ENCODE peak calls at places on chromosomes 6 and 20, in four cellular contexts. One of them, this sample, is unnamed.

GRCh38 chr6:324116-324728 is 31.9 kb downstream of the DUSP22 start:
- DNase-seq in H1: no peak
- DNase-seq in IMR-90: no peak
- DNase-seq in H9: no peak
- DNase-seq in this sample: no peak

GRCh38 chr20:49278817-49279676 is 1.2 kb upstream of the ZNFX1 start:
- DNase-seq in H1: no peak
- DNase-seq in IMR-90: no peak
- DNase-seq in H9: no peak
- DNase-seq in this sample: peak

GRCh38 chr20:46394872-46395470 is 11.4 kb downstream of the ELMO2 start:
- DNase-seq in H1: no peak
- DNase-seq in IMR-90: no peak
- DNase-seq in H9: no peak
- DNase-seq in this sample: no peak

GRCh38 chr6:169397684-169398083 is 144.0 kb upstream of the THBS2 start:
- DNase-seq in H1: no peak
- DNase-seq in IMR-90: no peak
- DNase-seq in H9: no peak
- DNase-seq in this sample: no peak

GRCh38 chr20:33821270-33821836 is 10.2 kb downstream of the CHMP4B start:
- DNase-seq in H1: no peak
- DNase-seq in IMR-90: no peak
- DNase-seq in H9: no peak
- DNase-seq in this sample: peak

GRCh38 chr6:96450760-96451116 is 70.9 kb upstream of the UFL1 start:
- DNase-seq in H1: no peak
- DNase-seq in IMR-90: no peak
- DNase-seq in H9: no peak
- DNase-seq in this sample: no peak

GRCh38 chr6:2990179-2990931 is 9.3 kb upstream of the NQO2 start:
- DNase-seq in H1: no peak
- DNase-seq in IMR-90: no peak
- DNase-seq in H9: no peak
- DNase-seq in this sample: peak

GRCh38 chr6:151808331-151809241 is 1.1 kb downstream of the ESR1 start:
- DNase-seq in H1: peak
- DNase-seq in IMR-90: no peak
- DNase-seq in H9: peak
- DNase-seq in this sample: peak

GRCh38 chr6:110875548-110876169 is 1.1 kb downstream of the AMD1 start:
- DNase-seq in H1: peak
- DNase-seq in IMR-90: no peak
- DNase-seq in H9: no peak
- DNase-seq in this sample: peak

GRCh38 chr20:62795023-62795761 is 1.1 kb upstream of the MRGBP start:
- DNase-seq in H1: peak
- DNase-seq in IMR-90: peak
- DNase-seq in H9: peak
- DNase-seq in this sample: peak

GRCh38 chr20:53099851-53100250 is 127.7 kb downstream of the TSHZ2 start:
- DNase-seq in H1: no peak
- DNase-seq in IMR-90: no peak
- DNase-seq in H9: no peak
- DNase-seq in this sample: no peak

GRCh38 chr6:109441069-109441816 is 719 bp downstream of the SMPD2 start:
- DNase-seq in H1: peak
- DNase-seq in IMR-90: peak
- DNase-seq in H9: peak
- DNase-seq in this sample: peak

GRCh38 chr20:47016068-47016664 is 121.5 kb downstream of the EYA2 start:
- DNase-seq in H1: no peak
- DNase-seq in IMR-90: no peak
- DNase-seq in H9: no peak
- DNase-seq in this sample: no peak

GRCh38 chr6:152338335-152339125 is 298.6 kb downstream of the SYNE1 start:
- DNase-seq in H1: peak
- DNase-seq in IMR-90: peak
- DNase-seq in H9: peak
- DNase-seq in this sample: peak

GRCh38 chr20:57713505-57713903 is 3.7 kb upstream of the PMEPA1 start:
- DNase-seq in H1: no peak
- DNase-seq in IMR-90: no peak
- DNase-seq in H9: no peak
- DNase-seq in this sample: no peak

GRCh38 chr6:134295953-134296553 is 21.9 kb downstream of the SGK1 start:
- DNase-seq in H1: no peak
- DNase-seq in IMR-90: peak
- DNase-seq in H9: no peak
- DNase-seq in this sample: peak

GRCh38 chr20:6994452-6994851 is 227.0 kb downstream of the BMP2 start:
- DNase-seq in H1: no peak
- DNase-seq in IMR-90: no peak
- DNase-seq in H9: no peak
- DNase-seq in this sample: no peak

GRCh38 chr6:94362061-94362864 is 942.9 kb upstream of the EPHA7 start:
- DNase-seq in H1: no peak
- DNase-seq in IMR-90: no peak
- DNase-seq in H9: no peak
- DNase-seq in this sample: no peak

GRCh38 chr6:41976794-41977484 is 35.3 kb upstream of the CCND3 start:
- DNase-seq in H1: no peak
- DNase-seq in IMR-90: peak
- DNase-seq in H9: no peak
- DNase-seq in this sample: no peak

GRCh38 chr6:142883011-142883410 is 62.0 kb downstream of the HIVEP2 start:
- DNase-seq in H1: no peak
- DNase-seq in IMR-90: peak
- DNase-seq in H9: no peak
- DNase-seq in this sample: peak

GRCh38 chr20:51185277-51185676 is 162.4 kb upstream of the KCNG1 start:
- DNase-seq in H1: no peak
- DNase-seq in IMR-90: no peak
- DNase-seq in H9: no peak
- DNase-seq in this sample: peak

GRCh38 chr6:156963712-156964700 is 186.8 kb downstream of the ARID1B start:
- DNase-seq in H1: no peak
- DNase-seq in IMR-90: peak
- DNase-seq in H9: no peak
- DNase-seq in this sample: peak

GRCh38 chr6:119862719-119863118 is 513.2 kb upstream of the MAN1A1 start:
- DNase-seq in H1: no peak
- DNase-seq in IMR-90: no peak
- DNase-seq in H9: no peak
- DNase-seq in this sample: no peak

GRCh38 chr6:48757661-48758060 is 646.7 kb upstream of the PTCHD4 start:
- DNase-seq in H1: no peak
- DNase-seq in IMR-90: no peak
- DNase-seq in H9: no peak
- DNase-seq in this sample: no peak

GRCh38 chr20:62202083-62202395 is 18.0 kb downstream of the HRH3 start:
- DNase-seq in H1: no peak
- DNase-seq in IMR-90: peak
- DNase-seq in H9: no peak
- DNase-seq in this sample: no peak

GRCh38 chr20:32649697-32650471 is 23.9 kb downstream of the C20orf203 start:
- DNase-seq in H1: no peak
- DNase-seq in IMR-90: no peak
- DNase-seq in H9: no peak
- DNase-seq in this sample: no peak

GRCh38 chr6:95266537-95267258 is 310.6 kb upstream of the MANEA start:
- DNase-seq in H1: no peak
- DNase-seq in IMR-90: no peak
- DNase-seq in H9: no peak
- DNase-seq in this sample: peak

GRCh38 chr6:166005401-166005845 is 162.2 kb downstream of the TBXT start:
- DNase-seq in H1: no peak
- DNase-seq in IMR-90: peak
- DNase-seq in H9: no peak
- DNase-seq in this sample: no peak

GRCh38 chr20:48858075-48858790 is 30.4 kb upstream of the PREX1 start:
- DNase-seq in H1: no peak
- DNase-seq in IMR-90: no peak
- DNase-seq in H9: no peak
- DNase-seq in this sample: peak

GRCh38 chr6:142856857-142857608 is 87.9 kb downstream of the HIVEP2 start:
- DNase-seq in H1: no peak
- DNase-seq in IMR-90: no peak
- DNase-seq in H9: no peak
- DNase-seq in this sample: no peak

GRCh38 chr20:5078399-5078958 is 41.3 kb downstream of the PCNA start:
- DNase-seq in H1: no peak
- DNase-seq in IMR-90: peak
- DNase-seq in H9: no peak
- DNase-seq in this sample: no peak

GRCh38 chr6:2665169-2666070 is 85.3 kb downstream of the MYLK4 start:
- DNase-seq in H1: no peak
- DNase-seq in IMR-90: peak
- DNase-seq in H9: no peak
- DNase-seq in this sample: no peak

GRCh38 chr6:145276746-145277145 is 458.6 kb downstream of the EPM2A start:
- DNase-seq in H1: no peak
- DNase-seq in IMR-90: peak
- DNase-seq in H9: no peak
- DNase-seq in this sample: no peak

DNA sequence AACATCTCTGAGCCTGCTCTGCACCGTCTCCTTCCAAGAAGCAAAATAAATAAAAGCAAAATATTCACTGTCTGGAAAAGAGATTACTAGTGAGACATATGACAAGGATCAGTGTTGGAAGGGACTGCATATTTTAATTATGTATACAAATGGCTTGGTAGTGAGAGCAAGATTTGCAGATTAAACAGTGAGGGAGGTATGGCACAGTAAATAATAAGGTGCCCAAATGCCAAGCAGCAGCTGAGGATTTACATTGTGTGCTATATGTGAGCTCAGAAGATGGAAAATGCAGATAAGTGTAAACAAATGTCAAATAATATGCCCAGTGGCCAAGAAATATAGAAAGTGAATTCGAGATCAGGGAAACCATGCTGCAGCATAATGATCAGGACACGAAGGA is 173.8 kb upstream of the NRSN1 start:
- DNase-seq in H1: no peak
- DNase-seq in IMR-90: no peak
- DNase-seq in H9: no peak
- DNase-seq in this sample: no peak
- H3K56ac ChIP-seq in H1: no peak
- H3K56ac ChIP-seq in IMR-90: no peak
- H3K56ac ChIP-seq in H9: no peak
- H3K56ac ChIP-seq in this sample: no peak

DNA sequence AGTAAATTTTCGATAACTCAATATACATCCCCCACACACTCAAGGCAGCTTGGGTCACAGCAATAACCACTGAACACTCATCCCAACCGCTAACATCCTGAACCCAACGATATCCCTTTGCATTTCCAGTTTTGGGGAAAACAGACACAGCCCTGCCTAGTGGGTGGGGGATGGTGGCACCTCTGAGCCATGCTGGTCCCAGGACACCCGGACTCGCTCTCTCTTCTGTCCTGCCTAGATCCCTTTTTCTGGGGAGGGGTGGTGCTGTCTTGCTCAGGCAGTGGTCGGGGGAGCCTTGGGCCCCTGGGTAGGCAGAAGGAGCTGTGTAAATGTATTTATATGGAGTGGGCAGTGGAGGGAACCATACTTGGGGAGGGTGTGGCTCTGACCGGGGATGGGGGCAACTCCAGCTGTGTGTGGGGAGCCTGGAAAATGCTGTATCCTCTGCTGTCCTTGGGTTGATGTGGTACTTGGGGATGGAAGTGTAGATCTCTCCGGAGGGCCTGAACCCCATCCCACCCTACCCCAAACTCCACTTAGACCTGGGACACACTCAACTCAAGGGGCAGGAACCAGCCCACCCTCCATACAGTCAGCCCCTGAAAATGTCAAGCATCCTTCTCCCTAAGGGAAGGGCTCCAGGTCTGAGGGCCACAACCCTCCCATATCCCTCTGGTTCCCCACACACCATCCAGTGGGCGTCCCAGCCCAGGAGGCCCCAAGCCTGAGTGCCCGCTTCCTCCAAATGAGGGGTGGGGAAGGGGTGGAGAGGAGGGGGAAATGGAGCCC is 23.7 kb upstream of the SLC22A7 start:
- DNase-seq in H1: no peak
- DNase-seq in IMR-90: no peak
- DNase-seq in H9: no peak
- DNase-seq in this sample: no peak
- H3K56ac ChIP-seq in H1: no peak
- H3K56ac ChIP-seq in IMR-90: no peak
- H3K56ac ChIP-seq in H9: no peak
- H3K56ac ChIP-seq in this sample: no peak

DNA sequence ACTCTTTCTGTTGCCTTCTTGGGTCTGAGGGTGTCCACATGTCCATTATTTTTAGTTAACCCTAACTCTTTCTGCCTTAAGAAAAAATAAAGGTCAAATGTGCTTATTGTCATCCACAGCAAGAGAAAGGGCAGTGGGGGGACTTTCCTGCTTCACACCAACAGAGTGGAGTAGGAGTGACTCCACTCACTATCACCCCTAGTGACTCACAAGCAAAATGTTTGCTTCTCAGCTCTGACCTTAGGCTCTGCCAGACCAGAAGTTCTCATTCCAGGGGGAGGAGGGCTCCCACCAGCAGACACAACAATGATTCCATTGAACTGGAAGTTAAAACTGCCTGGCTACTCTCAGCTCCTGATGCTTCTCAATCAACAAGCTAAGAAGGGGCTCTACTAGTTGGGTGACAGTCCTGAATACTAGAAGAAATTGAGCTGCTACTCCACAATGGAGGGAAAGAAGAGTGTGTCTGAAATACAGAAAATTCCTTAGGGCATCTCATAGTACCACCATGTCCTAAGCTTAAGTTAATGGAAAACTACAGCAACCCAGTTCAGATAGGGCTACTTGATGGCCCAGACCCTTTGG is 83.9 kb upstream of the AFDN start:
- DNase-seq in H1: no peak
- DNase-seq in IMR-90: no peak
- DNase-seq in H9: no peak
- DNase-seq in this sample: peak
- H3K56ac ChIP-seq in H1: no peak
- H3K56ac ChIP-seq in IMR-90: no peak
- H3K56ac ChIP-seq in H9: no peak
- H3K56ac ChIP-seq in this sample: peak

DNA sequence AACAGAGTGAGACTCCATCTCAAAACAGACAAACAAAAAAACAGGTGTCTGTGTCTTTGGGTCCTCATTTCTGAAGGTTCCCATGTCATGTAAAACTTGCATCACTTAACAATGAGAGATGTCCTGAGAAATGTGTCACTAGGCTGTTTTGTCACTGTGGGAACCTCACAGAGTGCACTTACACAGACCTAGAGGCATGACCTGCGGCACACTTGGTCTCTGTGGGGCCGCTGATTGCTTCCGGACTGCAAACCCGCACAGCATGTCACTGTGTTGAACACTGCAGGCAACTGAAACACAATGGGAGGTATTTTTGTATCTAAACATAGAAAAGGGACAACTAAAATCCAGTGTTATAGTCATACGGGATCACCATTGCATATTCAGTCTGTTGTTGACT is 42.3 kb upstream of the TMEM181 start:
- DNase-seq in H1: no peak
- DNase-seq in IMR-90: no peak
- DNase-seq in H9: no peak
- DNase-seq in this sample: no peak
- H3K56ac ChIP-seq in H1: no peak
- H3K56ac ChIP-seq in IMR-90: no peak
- H3K56ac ChIP-seq in H9: no peak
- H3K56ac ChIP-seq in this sample: no peak